ENCODE peak calls at places on chromosome 17, in seven cellular contexts. H is left ventricle myocardium inferior, D is OCI-LY7, K is PC-9, T is foreskin fibroblast, F is adrenal gland, L is NB4. W is an unnamed sample.

GRCh38 chr17:4485676-4486646 is 12.7 kb upstream of the SPNS2 start:
- DNase-seq in L (no peak), F (no peak), K (peak; percentile 30), T (no peak), D (no peak), H (no peak), W (no peak)

GRCh38 chr17:3885970-3886369 is 6.9 kb downstream of the CAMKK1 start:
- DNase-seq in D (no peak), L (peak; percentile 50), H (no peak), T (peak; percentile 91), K (peak; percentile 57), F (peak; percentile 79), W (no peak)

GRCh38 chr17:47888293-47888692 is 7.7 kb upstream of the SP2 start:
- DNase-seq in H (no peak), L (no peak), T (no peak), K (no peak), D (no peak), F (no peak), W (no peak)

GRCh38 chr17:4532860-4533521 is 22.2 kb downstream of the MYBBP1A start:
- DNase-seq in T (no peak), K (no peak), F (no peak), D (no peak), L (no peak), H (no peak), W (no peak)

GRCh38 chr17:68421486-68421885 is 35.8 kb downstream of the WIPI1 start:
- DNase-seq in H (no peak), L (no peak), F (no peak), T (no peak), K (no peak), D (no peak), W (no peak)

GRCh38 chr17:74749262-74750038 is 1.0 kb downstream of the NHERF1 start:
- DNase-seq in L (peak; percentile 53), F (peak; percentile 51), K (no peak), D (peak; percentile 69), T (peak; percentile 46), H (no peak), W (no peak)

GRCh38 chr17:21512307-21513011 is 136.3 kb downstream of the KCNJ12 start:
- DNase-seq in T (no peak), D (no peak), K (no peak), F (no peak), L (no peak), H (no peak), W (no peak)

GRCh38 chr17:27630607-27631408 is at the start of gene LGALS9:
- DNase-seq in L (peak; percentile 62), K (peak; percentile 66), D (peak; percentile 8), F (no peak), T (peak; percentile 52), H (no peak), W (no peak)

GRCh38 chr17:16941072-16941641 is 30.8 kb downstream of the TNFRSF13B start:
- DNase-seq in K (no peak), F (no peak), D (no peak), T (no peak), H (no peak), L (no peak), W (no peak)

GRCh38 chr17:4859816-4860625 is 26.9 kb downstream of the MINK1 start:
- DNase-seq in H (no peak), K (no peak), T (no peak), L (no peak), F (no peak), D (no peak), W (no peak)

GRCh38 chr17:2081564-2081963 is 26.7 kb downstream of the HIC1 start:
- DNase-seq in D (no peak), L (no peak), K (peak; percentile 21), F (no peak), T (peak; percentile 66), H (no peak), W (no peak)

GRCh38 chr17:73944366-73944765 is 259.1 kb upstream of the RPL38 start:
- DNase-seq in F (no peak), K (no peak), H (no peak), D (no peak), L (no peak), T (no peak), W (no peak)

GRCh38 chr17:77803726-77804125 is 154.8 kb upstream of the TNRC6C start:
- DNase-seq in D (no peak), H (no peak), F (no peak), L (no peak), T (no peak), K (no peak), W (no peak)

GRCh38 chr17:4725646-4726300 is 5.5 kb upstream of the MED11 start:
- DNase-seq in F (no peak), D (no peak), K (no peak), T (no peak), L (peak; percentile 57), H (no peak), W (no peak)

GRCh38 chr17:10081571-10082169 is 116.7 kb downstream of the GAS7 start:
- DNase-seq in D (no peak), F (no peak), L (no peak), H (no peak), T (no peak), K (no peak), W (no peak)

GRCh38 chr17:27635275-27635823 is 4.4 kb downstream of the LGALS9 start:
- DNase-seq in D (peak; percentile 66), K (no peak), F (no peak), L (peak; percentile 87), H (no peak), T (no peak), W (no peak)

GRCh38 chr17:42075789-42076188 is 22.5 kb downstream of the ZNF385C start:
- DNase-seq in H (no peak), T (no peak), L (no peak), K (no peak), D (no peak), F (no peak), W (no peak)

GRCh38 chr17:43444223-43445008 is 39.4 kb upstream of the DHX8 start:
- DNase-seq in K (no peak), L (no peak), H (no peak), F (no peak), T (no peak), D (no peak), W (no peak)

GRCh38 chr17:41800601-41801373 is 11.0 kb downstream of the P3H4 start:
- DNase-seq in K (peak; percentile 92), D (peak; percentile 70), F (no peak), T (peak; percentile 42), L (no peak), H (no peak), W (no peak)

GRCh38 chr17:83203073-83203471 is 123.7 kb downstream of the METRNL start:
- DNase-seq in H (peak; percentile 50), D (no peak), L (peak; percentile 90), K (no peak), T (peak; percentile 98), F (peak; percentile 53), W (no peak)

GRCh38 chr17:73090396-73091202 is 1.9 kb downstream of the SLC39A11 start:
- DNase-seq in D (no peak), L (no peak), F (no peak), K (no peak), H (no peak), T (no peak), W (no peak)

GRCh38 chr17:21177401-21177800 is 36.6 kb downstream of the TMEM11 start:
- DNase-seq in D (no peak), F (no peak), H (no peak), K (no peak), T (no peak), L (no peak), W (no peak)

DNA sequence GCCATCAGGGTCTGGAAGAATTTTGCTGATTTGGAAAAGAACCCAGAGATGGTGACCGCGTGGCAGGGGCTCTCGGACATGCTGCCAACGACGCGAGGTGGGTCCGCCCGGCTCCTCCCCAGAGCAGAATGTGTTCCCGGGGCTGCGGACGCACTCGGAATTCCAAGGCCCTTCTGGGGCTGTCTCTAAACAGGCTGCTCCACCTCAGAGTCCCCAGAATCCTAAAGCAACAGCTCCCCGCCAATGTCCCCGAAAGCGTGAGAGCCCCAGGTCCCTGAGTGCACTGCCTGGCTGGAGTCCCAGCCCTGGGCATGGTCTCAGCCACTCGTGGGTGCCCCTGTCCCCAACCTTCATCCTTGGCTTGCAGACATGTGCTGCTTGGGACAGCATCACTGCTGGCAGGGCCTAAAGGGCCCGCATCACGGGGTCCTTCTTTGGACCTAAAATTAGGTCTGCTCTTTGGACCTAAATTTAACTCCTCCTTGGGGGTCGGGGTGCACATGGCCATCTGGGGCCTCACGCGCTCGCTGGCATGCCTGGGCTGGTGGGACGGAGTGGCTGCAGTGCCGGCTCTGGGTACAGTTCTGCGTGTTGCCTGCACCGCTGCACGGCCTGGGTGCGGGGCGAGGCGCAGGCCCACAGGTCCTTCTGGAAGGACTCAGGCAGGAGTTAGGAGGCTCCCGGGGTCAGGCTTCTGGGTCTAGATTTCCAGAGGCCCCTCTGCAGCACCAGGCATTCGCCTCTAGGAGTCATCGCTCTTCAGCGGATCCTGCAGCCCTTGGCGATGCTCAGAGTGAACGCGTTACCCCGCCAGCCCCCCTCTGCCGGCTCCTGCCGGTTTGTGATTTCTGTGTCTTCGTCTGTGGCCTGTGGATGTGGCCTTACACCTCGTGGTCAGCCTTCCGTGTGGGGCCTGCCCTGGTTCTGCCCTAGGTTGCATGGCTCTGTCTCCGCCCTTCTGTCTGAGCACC is 41.9 kb upstream of the CHMP6 start:
- DNase-seq in H (no peak), L (no peak), K (no peak), T (no peak), F (peak; percentile 6), D (no peak), W (no peak)
- TF ChIP-seq CTCF in H (peak; percentile 32), L (no peak), K (no peak), T (no peak), F (no peak), D (peak; percentile 23), W (no peak)

GRCh38 chr17:19381361-19381740 is 3.1 kb downstream of the MAPK7 start:
- DNase-seq in K (no peak), L (no peak), H (no peak), F (no peak), T (no peak), D (no peak), W (no peak)
- H3K4me3 ChIP-seq in K (no peak overlapping the region), L (no peak overlapping the region), H (no peak overlapping the region), F (no peak overlapping the region), T (no peak overlapping the region), D (no peak overlapping the region), W (no peak overlapping the region)

GRCh38 chr17:81833160-81833920 is at the start of gene MCRIP1:
- DNase-seq in K (peak; percentile 75), L (peak; percentile 95), F (peak; percentile 97), T (peak; percentile 99), D (peak; percentile 98), H (peak; percentile 96), W (peak; percentile 55)
- TF ChIP-seq CTCF in K (no peak), L (no peak), F (no peak), T (no peak), D (no peak), H (no peak), W (no peak)

GRCh38 chr17:57761887-57762286 is 16.8 kb upstream of the CCDC182 start:
- DNase-seq in T (no peak), H (no peak), D (no peak), K (no peak), L (no peak), F (no peak), W (no peak)

GRCh38 chr17:57766307-57766943 is 21.3 kb upstream of the CCDC182 start:
- DNase-seq in L (no peak), F (no peak), T (no peak), K (no peak), D (no peak), H (no peak), W (no peak)

GRCh38 chr17:57758654-57759053 is 13.6 kb upstream of the CCDC182 start:
- DNase-seq in L (no peak), K (no peak), T (peak; percentile 23), D (no peak), H (no peak), F (no peak), W (no peak)

GRCh38 chr17:57760001-57760400 is 14.9 kb upstream of the CCDC182 start:
- DNase-seq in F (no peak), D (no peak), L (no peak), T (no peak), K (no peak), H (no peak), W (no peak)

GRCh38 chr17:57762375-57762916 is 17.3 kb upstream of the CCDC182 start:
- DNase-seq in T (no peak), L (no peak), D (no peak), H (no peak), K (no peak), F (no peak), W (no peak)
- H3K4me3 ChIP-seq in T (no peak overlapping the region), L (no peak overlapping the region), D (no peak overlapping the region), H (no peak overlapping the region), K (no peak overlapping the region), F (no peak overlapping the region), W (no peak overlapping the region)